ENCODE peak calls at places on chromosomes 7 and 10, in six cellular contexts. M is NCI-H460; A is naive thymus-derived CD8-positive, alpha-beta T cell; X is kidney tubule cell; C is NCI-H1417; P is stimulated activated CD4-positive, alpha-beta T cell treated with anti-CD3 and anti-CD28 coated beads, Interleukin-4, amount 100 ng/mL, for 48 hours. V is an unnamed sample.

GRCh38 chr10:103062854-103063642 is 130.0 kb downstream of the NT5C2 start:
- DNase-seq in M (no peak), A (no peak), X (no peak), C (peak), P (no peak), V (no peak)

GRCh38 chr10:132406750-132407149 is 9.8 kb downstream of the PWWP2B start:
- DNase-seq in M (no peak), A (no peak), X (no peak), C (no peak), P (no peak), V (no peak)

GRCh38 chr10:119770928-119771327 is 45.1 kb downstream of the INPP5F start:
- DNase-seq in M (no peak), A (no peak), X (no peak), C (no peak), P (no peak), V (no peak)

GRCh38 chr7:49611951-49612350 is 161.5 kb upstream of the VWC2 start:
- DNase-seq in M (no peak), A (no peak), X (no peak), C (no peak), P (no peak), V (no peak)

GRCh38 chr7:88169717-88170320 is 50.0 kb downstream of the SRI start:
- DNase-seq in M (peak), A (no peak), X (peak), C (peak), P (no peak), V (no peak)

GRCh38 chr10:70480254-70480861 is 1.8 kb downstream of the PALD1 start:
- DNase-seq in M (no peak), A (peak), X (no peak), C (peak), P (no peak), V (no peak)

GRCh38 chr7:69430502-69431145 is 167.7 kb upstream of the AUTS2 start:
- DNase-seq in M (no peak), A (no peak), X (peak), C (no peak), P (no peak), V (no peak)

GRCh38 chr7:99919814-99920618 is 686 bp upstream of the TRIM4 start:
- DNase-seq in M (no peak), A (no peak), X (no peak), C (peak), P (no peak), V (no peak)

GRCh38 chr10:57692255-57692980 is 575.3 kb downstream of the IPMK start:
- DNase-seq in M (no peak), A (no peak), X (peak), C (no peak), P (no peak), V (no peak)

GRCh38 chr10:46264737-46265368 is 21.9 kb upstream of the ANTXRL start:
- DNase-seq in M (no peak), A (no peak), X (no peak), C (no peak), P (no peak), V (no peak)

GRCh38 chr10:76774987-76775603 is 862.5 kb downstream of the KCNMA1 start:
- DNase-seq in M (no peak), A (no peak), X (no peak), C (no peak), P (no peak), V (no peak)

GRCh38 chr10:43230909-43231522 is 35.8 kb downstream of the RASGEF1A start:
- DNase-seq in M (no peak), A (no peak), X (no peak), C (no peak), P (no peak), V (no peak)

GRCh38 chr10:43137701-43137970 is 609 bp upstream of the CSGALNACT2 start:
- DNase-seq in M (peak), A (peak), X (peak), C (peak), P (peak), V (no peak)

GRCh38 chr7:142420554-142421362 is 162.9 kb upstream of the PRSS58 start:
- DNase-seq in M (no peak), A (no peak), X (peak), C (no peak), P (no peak), V (no peak)

GRCh38 chr7:123749537-123749857 is 694 bp upstream of the WASL start:
- DNase-seq in M (peak), A (no peak), X (peak), C (no peak), P (peak), V (no peak)

GRCh38 chr10:89001428-89002072 is 11.0 kb downstream of the FAS start:
- DNase-seq in M (no peak), A (no peak), X (no peak), C (no peak), P (no peak), V (no peak)

GRCh38 chr7:1255817-1256340 is 23.2 kb downstream of the UNCX start:
- DNase-seq in M (no peak), A (no peak), X (no peak), C (peak), P (no peak), V (no peak)

GRCh38 chr7:26153246-26153822 is 1.3 kb downstream of the NFE2L3 start:
- DNase-seq in M (no peak), A (no peak), X (peak), C (no peak), P (no peak), V (no peak)

GRCh38 chr10:102673961-102674511 is 29.8 kb downstream of the TRIM8 start:
- DNase-seq in M (no peak), A (peak), X (peak), C (peak), P (peak), V (peak)

GRCh38 chr7:139699640-139700504 is 77.9 kb downstream of the HIPK2 start:
- DNase-seq in M (no peak), A (no peak), X (no peak), C (peak), P (no peak), V (no peak)

GRCh38 chr7:96045181-96045580 is 272.8 kb downstream of the DYNC1I1 start:
- DNase-seq in M (no peak), A (no peak), X (no peak), C (no peak), P (no peak), V (no peak)

GRCh38 chr7:146090023-146090645 is 26.5 kb upstream of the CNTNAP2 start:
- DNase-seq in M (peak), A (no peak), X (peak), C (peak), P (no peak), V (no peak)

GRCh38 chr7:66699998-66700397 is 40.5 kb upstream of the RABGEF1 start:
- DNase-seq in M (no peak), A (no peak), X (no peak), C (no peak), P (no peak), V (no peak)

GRCh38 chr7:143308632-143309031 is 7.3 kb upstream of the CLCN1 start:
- DNase-seq in M (no peak), A (no peak), X (no peak), C (no peak), P (no peak), V (no peak)

GRCh38 chr7:24024689-24025088 is 259.3 kb upstream of the NPY start:
- DNase-seq in M (no peak), A (no peak), X (no peak), C (no peak), P (no peak), V (no peak)

GRCh38 chr10:34850558-34850957 is 35.5 kb upstream of the PARD3 start:
- DNase-seq in M (no peak), A (no peak), X (no peak), C (no peak), P (no peak), V (no peak)

GRCh38 chr7:94576316-94576715 is 66.7 kb downstream of the CASD1 start:
- DNase-seq in M (no peak), A (no peak), X (no peak), C (no peak), P (no peak), V (no peak)

V was measured in activated T-helper 2 cell treated with anti-CD3 and anti-CD28 coated beads, Interferon-gamma antibody, Interleukin-2, Interleukin-4, amounts not matched to agents 10 μg/mL and 5 μg/mL and 100 μg/mL, durations not matched to agents 14 hours and 24 hours and 36 hours.